ENCODE peak calls at places on chromosomes 16 and 17, in seven cellular contexts. One of them, this sample, is unnamed.

GRCh38 chr16:14300631-14301149 is 229.6 kb downstream of the MRTFB start:
- DNase-seq in HCT116: peak
- DNase-seq in fibroblast of lung: peak
- DNase-seq in endothelial cell of umbilical vein: peak
- DNase-seq in HepG2: peak
- DNase-seq in IMR-90: peak
- DNase-seq in keratinocyte: no peak
- DNase-seq in this sample: peak

GRCh38 chr17:81859906-81860755 is at the start of gene P4HB:
- DNase-seq in HepG2: no peak
- DNase-seq in fibroblast of lung: no peak
- DNase-seq in keratinocyte: no peak
- DNase-seq in IMR-90: no peak
- DNase-seq in HCT116: no peak
- DNase-seq in endothelial cell of umbilical vein: peak
- DNase-seq in this sample: no peak

GRCh38 chr17:54418467-54418866 is 482.2 kb upstream of the TOM1L1 start:
- DNase-seq in IMR-90: no peak
- DNase-seq in fibroblast of lung: no peak
- DNase-seq in endothelial cell of umbilical vein: no peak
- DNase-seq in keratinocyte: no peak
- DNase-seq in HepG2: no peak
- DNase-seq in HCT116: no peak
- DNase-seq in this sample: no peak

GRCh38 chr17:49290690-49291326 is 60.2 kb upstream of the PHOSPHO1 start:
- DNase-seq in fibroblast of lung: peak
- DNase-seq in endothelial cell of umbilical vein: peak
- DNase-seq in IMR-90: peak
- DNase-seq in keratinocyte: no peak
- DNase-seq in HepG2: peak
- DNase-seq in HCT116: peak
- DNase-seq in this sample: peak

GRCh38 chr16:68144008-68144407 is 58.8 kb downstream of the NFATC3 start:
- DNase-seq in keratinocyte: no peak
- DNase-seq in endothelial cell of umbilical vein: no peak
- DNase-seq in fibroblast of lung: no peak
- DNase-seq in HCT116: no peak
- DNase-seq in HepG2: no peak
- DNase-seq in IMR-90: no peak
- DNase-seq in this sample: no peak

GRCh38 chr16:75494696-75495601 is at the start of gene CHST6:
- DNase-seq in endothelial cell of umbilical vein: peak
- DNase-seq in HCT116: no peak
- DNase-seq in HepG2: peak
- DNase-seq in fibroblast of lung: no peak
- DNase-seq in IMR-90: no peak
- DNase-seq in keratinocyte: no peak
- DNase-seq in this sample: peak

GRCh38 chr16:71401988-71402387 is 39.9 kb downstream of the TLE7 start:
- DNase-seq in HCT116: no peak
- DNase-seq in HepG2: no peak
- DNase-seq in fibroblast of lung: no peak
- DNase-seq in IMR-90: no peak
- DNase-seq in keratinocyte: no peak
- DNase-seq in endothelial cell of umbilical vein: no peak
- DNase-seq in this sample: no peak

GRCh38 chr17:8387914-8388651 is 5.1 kb upstream of the RPL26 start:
- DNase-seq in HepG2: no peak
- DNase-seq in HCT116: no peak
- DNase-seq in fibroblast of lung: no peak
- DNase-seq in endothelial cell of umbilical vein: no peak
- DNase-seq in IMR-90: no peak
- DNase-seq in keratinocyte: no peak
- DNase-seq in this sample: no peak

GRCh38 chr16:84332975-84333684 is 35.2 kb upstream of the ATP2C2 start:
- DNase-seq in fibroblast of lung: no peak
- DNase-seq in endothelial cell of umbilical vein: no peak
- DNase-seq in IMR-90: no peak
- DNase-seq in HCT116: no peak
- DNase-seq in HepG2: no peak
- DNase-seq in keratinocyte: no peak
- DNase-seq in this sample: peak

GRCh38 chr17:36918260-36918691 is 19.0 kb upstream of the LHX1 start:
- DNase-seq in fibroblast of lung: no peak
- DNase-seq in IMR-90: peak
- DNase-seq in keratinocyte: no peak
- DNase-seq in HepG2: no peak
- DNase-seq in endothelial cell of umbilical vein: no peak
- DNase-seq in HCT116: peak
- DNase-seq in this sample: peak

GRCh38 chr16:25051446-25052160 is 36.4 kb upstream of the ARHGAP17 start:
- DNase-seq in HCT116: no peak
- DNase-seq in IMR-90: peak
- DNase-seq in keratinocyte: peak
- DNase-seq in HepG2: no peak
- DNase-seq in endothelial cell of umbilical vein: peak
- DNase-seq in fibroblast of lung: peak
- DNase-seq in this sample: peak

GRCh38 chr17:41492771-41493170 is 3.1 kb upstream of the KRT36 start:
- DNase-seq in endothelial cell of umbilical vein: peak
- DNase-seq in IMR-90: peak
- DNase-seq in keratinocyte: no peak
- DNase-seq in HepG2: peak
- DNase-seq in fibroblast of lung: peak
- DNase-seq in HCT116: no peak
- DNase-seq in this sample: no peak

GRCh38 chr16:745739-746138 is 4.9 kb upstream of the CIAO3 start:
- DNase-seq in endothelial cell of umbilical vein: no peak
- DNase-seq in fibroblast of lung: no peak
- DNase-seq in HepG2: no peak
- DNase-seq in IMR-90: no peak
- DNase-seq in HCT116: no peak
- DNase-seq in keratinocyte: no peak
- DNase-seq in this sample: peak

GRCh38 chr16:68358951-68359350 is 48.1 kb downstream of the PRMT7 start:
- DNase-seq in IMR-90: no peak
- DNase-seq in HCT116: no peak
- DNase-seq in fibroblast of lung: no peak
- DNase-seq in endothelial cell of umbilical vein: no peak
- DNase-seq in HepG2: no peak
- DNase-seq in keratinocyte: no peak
- DNase-seq in this sample: no peak

GRCh38 chr17:82487898-82488297 is 29.4 kb downstream of the NARF start:
- DNase-seq in endothelial cell of umbilical vein: no peak
- DNase-seq in fibroblast of lung: no peak
- DNase-seq in HepG2: no peak
- DNase-seq in keratinocyte: no peak
- DNase-seq in HCT116: no peak
- DNase-seq in IMR-90: no peak
- DNase-seq in this sample: no peak

GRCh38 chr17:39699818-39700147 is at the start of gene ERBB2:
- DNase-seq in endothelial cell of umbilical vein: peak
- DNase-seq in IMR-90: peak
- DNase-seq in fibroblast of lung: peak
- DNase-seq in HepG2: peak
- DNase-seq in HCT116: peak
- DNase-seq in keratinocyte: no peak
- DNase-seq in this sample: peak

GRCh38 chr17:16407911-16408588 is 7.3 kb upstream of the TRPV2 start:
- DNase-seq in fibroblast of lung: peak
- DNase-seq in HepG2: peak
- DNase-seq in HCT116: no peak
- DNase-seq in keratinocyte: no peak
- DNase-seq in IMR-90: peak
- DNase-seq in endothelial cell of umbilical vein: peak
- DNase-seq in this sample: peak

GRCh38 chr17:9021985-9022552 is 759 bp downstream of the NTN1 start:
- DNase-seq in endothelial cell of umbilical vein: no peak
- DNase-seq in keratinocyte: no peak
- DNase-seq in IMR-90: peak
- DNase-seq in fibroblast of lung: peak
- DNase-seq in HepG2: no peak
- DNase-seq in HCT116: no peak
- DNase-seq in this sample: peak

GRCh38 chr17:62925267-62925836 is 40.7 kb upstream of the TANC2 start:
- DNase-seq in fibroblast of lung: no peak
- DNase-seq in keratinocyte: no peak
- DNase-seq in HepG2: no peak
- DNase-seq in endothelial cell of umbilical vein: no peak
- DNase-seq in HCT116: no peak
- DNase-seq in IMR-90: peak
- DNase-seq in this sample: no peak
- H3K4me3 ChIP-seq in fibroblast of lung: no peak
- H3K4me3 ChIP-seq in keratinocyte: no peak
- H3K4me3 ChIP-seq in HepG2: no peak
- H3K4me3 ChIP-seq in endothelial cell of umbilical vein: no peak
- H3K4me3 ChIP-seq in HCT116: no peak
- H3K4me3 ChIP-seq in IMR-90: no peak
- H3K4me3 ChIP-seq in this sample: no peak

DNA sequence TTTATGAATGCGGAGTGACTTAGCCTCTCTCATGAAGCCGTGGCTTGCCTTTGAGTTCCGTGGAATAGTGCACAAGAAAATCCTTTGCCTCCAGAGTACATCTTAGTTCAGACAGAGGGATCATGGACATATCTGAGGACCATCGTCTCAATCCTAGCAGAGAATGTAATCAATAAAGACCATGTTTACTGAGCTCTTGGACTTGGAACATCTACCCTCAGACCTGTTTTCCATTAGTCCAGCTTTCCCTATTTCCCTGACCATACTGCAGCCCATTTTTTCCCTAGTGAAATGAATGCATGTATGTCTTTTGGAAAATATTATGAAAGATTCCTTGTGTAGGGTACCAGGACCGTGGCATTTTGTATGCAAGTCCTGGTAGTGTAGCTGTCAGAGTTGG is 90.2 kb downstream of the PLCG2 start:
- DNase-seq in endothelial cell of umbilical vein: no peak
- DNase-seq in fibroblast of lung: no peak
- DNase-seq in HCT116: no peak
- DNase-seq in HepG2: no peak
- DNase-seq in IMR-90: no peak
- DNase-seq in keratinocyte: no peak
- DNase-seq in this sample: no peak
- TF ChIP-seq CTCF in endothelial cell of umbilical vein: no peak
- TF ChIP-seq CTCF in fibroblast of lung: no peak
- TF ChIP-seq CTCF in HCT116: no peak
- TF ChIP-seq CTCF in HepG2: no peak
- TF ChIP-seq CTCF in IMR-90: no peak
- TF ChIP-seq CTCF in keratinocyte: no peak
- TF ChIP-seq CTCF in this sample: no peak

GRCh38 chr17:2563061-2563460 is 30.4 kb upstream of the PAFAH1B1 start:
- DNase-seq in IMR-90: no peak
- DNase-seq in keratinocyte: peak
- DNase-seq in fibroblast of lung: no peak
- DNase-seq in HepG2: no peak
- DNase-seq in endothelial cell of umbilical vein: no peak
- DNase-seq in HCT116: no peak
- DNase-seq in this sample: peak

GRCh38 chr17:2562162-2562858 is 31.1 kb upstream of the PAFAH1B1 start:
- DNase-seq in HCT116: no peak
- DNase-seq in IMR-90: no peak
- DNase-seq in HepG2: no peak
- DNase-seq in endothelial cell of umbilical vein: no peak
- DNase-seq in fibroblast of lung: no peak
- DNase-seq in keratinocyte: no peak
- DNase-seq in this sample: no peak

GRCh38 chr17:2566056-2566455 is 27.4 kb upstream of the PAFAH1B1 start:
- DNase-seq in keratinocyte: no peak
- DNase-seq in endothelial cell of umbilical vein: no peak
- DNase-seq in IMR-90: no peak
- DNase-seq in HCT116: no peak
- DNase-seq in fibroblast of lung: no peak
- DNase-seq in HepG2: no peak
- DNase-seq in this sample: no peak

GRCh38 chr17:2563543-2563942 is 29.9 kb upstream of the PAFAH1B1 start:
- DNase-seq in HepG2: no peak
- DNase-seq in fibroblast of lung: no peak
- DNase-seq in HCT116: no peak
- DNase-seq in endothelial cell of umbilical vein: no peak
- DNase-seq in keratinocyte: no peak
- DNase-seq in IMR-90: no peak
- DNase-seq in this sample: no peak

GRCh38 chr17:2564876-2565275 is 28.6 kb upstream of the PAFAH1B1 start:
- DNase-seq in HCT116: peak
- DNase-seq in keratinocyte: peak
- DNase-seq in IMR-90: no peak
- DNase-seq in endothelial cell of umbilical vein: no peak
- DNase-seq in HepG2: peak
- DNase-seq in fibroblast of lung: no peak
- DNase-seq in this sample: no peak
- H3K9ac ChIP-seq in HCT116: no peak
- H3K9ac ChIP-seq in keratinocyte: no peak
- H3K9ac ChIP-seq in IMR-90: no peak
- H3K9ac ChIP-seq in endothelial cell of umbilical vein: no peak
- H3K9ac ChIP-seq in HepG2: no peak
- H3K9ac ChIP-seq in fibroblast of lung: no peak
- H3K9ac ChIP-seq in this sample: no peak

DNA sequence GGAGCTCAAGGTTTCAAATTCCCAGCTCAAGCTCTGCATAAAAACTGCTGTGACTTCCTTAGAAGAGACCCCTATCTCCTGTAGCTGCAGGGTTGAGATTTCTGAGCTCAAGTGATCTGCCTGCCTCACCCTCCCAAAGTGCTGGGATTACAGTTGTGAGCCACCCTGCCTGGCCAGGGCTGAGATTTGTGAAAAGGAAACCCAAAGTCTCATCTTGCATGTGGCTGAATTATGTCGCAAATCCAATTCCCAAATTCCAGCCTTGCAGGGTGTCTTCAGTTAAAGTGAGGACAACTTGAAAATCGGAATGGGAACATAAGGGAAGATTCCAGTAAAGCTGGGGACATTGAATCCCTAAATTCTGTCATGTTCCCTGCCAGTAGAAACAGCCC is 14.2 kb upstream of the CETP start:
- DNase-seq in HepG2: no peak
- DNase-seq in IMR-90: no peak
- DNase-seq in endothelial cell of umbilical vein: no peak
- DNase-seq in fibroblast of lung: no peak
- DNase-seq in keratinocyte: no peak
- DNase-seq in HCT116: no peak
- DNase-seq in this sample: no peak
- H3K4me3 ChIP-seq in HepG2: no peak
- H3K4me3 ChIP-seq in IMR-90: no peak
- H3K4me3 ChIP-seq in endothelial cell of umbilical vein: no peak
- H3K4me3 ChIP-seq in fibroblast of lung: no peak
- H3K4me3 ChIP-seq in keratinocyte: no peak
- H3K4me3 ChIP-seq in HCT116: no peak
- H3K4me3 ChIP-seq in this sample: no peak

This sample was measured in endodermal cell.